ENCODE peak calls at places on chromosomes 11 and 22, in seven cellular contexts. F is tibial nerve; E is ovary; B is naive thymus-derived CD4-positive, alpha-beta T cell; K is right cardiac atrium; P is HAP-1; L is tibial artery. V is an unnamed sample. For H3K9me3, the result is how much of the 10 kb centered on the place peaks cover.

GRCh38 chr11:114154271-114155047 is 94.9 kb downstream of the ZBTB16 start:
- DNase-seq in B (no peak), E (no peak), P (no peak), F (peak), K (no peak), L (peak), V (no peak)

GRCh38 chr11:125062931-125063428 is at the start of gene SLC37A2:
- DNase-seq in L (peak), K (peak), F (peak), E (peak), P (peak), B (no peak), V (no peak)

GRCh38 chr22:26673485-26673884 is 16.1 kb downstream of the MIAT start:
- DNase-seq in E (no peak), P (no peak), F (no peak), K (no peak), B (no peak), L (no peak), V (no peak)

GRCh38 chr22:25702046-25702445 is 39.9 kb upstream of the MYO18B start:
- DNase-seq in K (no peak), L (no peak), F (no peak), P (no peak), E (no peak), B (no peak), V (no peak)

GRCh38 chr11:45264839-45265515 is 21.2 kb downstream of the SYT13 start:
- DNase-seq in E (no peak), B (no peak), P (no peak), K (no peak), F (no peak), L (no peak), V (no peak)

GRCh38 chr11:36254739-36255138 is 34.5 kb downstream of the COMMD9 start:
- DNase-seq in P (no peak), L (no peak), K (no peak), E (no peak), B (no peak), F (no peak), V (no peak)

GRCh38 chr11:122199661-122200060 is 83.6 kb upstream of the BLID start:
- DNase-seq in L (no peak), P (no peak), E (no peak), B (no peak), F (no peak), K (no peak), V (no peak)

GRCh38 chr22:39388261-39389011 is 11.1 kb upstream of the TAB1 start:
- DNase-seq in B (peak), L (peak), F (peak), K (peak), P (peak), E (peak), V (no peak)

GRCh38 chr22:47453049-47453448 is 690.6 kb downstream of the TBC1D22A start:
- DNase-seq in E (no peak), L (no peak), F (no peak), P (no peak), K (no peak), B (no peak), V (no peak)

GRCh38 chr22:47452184-47452583 is 689.7 kb downstream of the TBC1D22A start:
- DNase-seq in P (peak), E (no peak), F (no peak), L (no peak), B (no peak), K (no peak), V (no peak)

GRCh38 chr22:47448231-47449035 is 686.0 kb downstream of the TBC1D22A start:
- DNase-seq in B (no peak), P (no peak), L (no peak), F (no peak), K (no peak), E (no peak), V (no peak)

GRCh38 chr22:47449508-47450270 is 687.2 kb downstream of the TBC1D22A start:
- DNase-seq in P (no peak), F (no peak), L (no peak), E (no peak), K (no peak), B (no peak), V (no peak)

GRCh38 chr22:47450876-47451475 is 688.5 kb downstream of the TBC1D22A start:
- DNase-seq in P (no peak), L (no peak), E (no peak), F (no peak), B (no peak), K (no peak), V (no peak)
- H3K9me3 ChIP-seq in P (under half), L (under half), E (under half), F (under half), B (under half), K (under half), V (under half)

DNA sequence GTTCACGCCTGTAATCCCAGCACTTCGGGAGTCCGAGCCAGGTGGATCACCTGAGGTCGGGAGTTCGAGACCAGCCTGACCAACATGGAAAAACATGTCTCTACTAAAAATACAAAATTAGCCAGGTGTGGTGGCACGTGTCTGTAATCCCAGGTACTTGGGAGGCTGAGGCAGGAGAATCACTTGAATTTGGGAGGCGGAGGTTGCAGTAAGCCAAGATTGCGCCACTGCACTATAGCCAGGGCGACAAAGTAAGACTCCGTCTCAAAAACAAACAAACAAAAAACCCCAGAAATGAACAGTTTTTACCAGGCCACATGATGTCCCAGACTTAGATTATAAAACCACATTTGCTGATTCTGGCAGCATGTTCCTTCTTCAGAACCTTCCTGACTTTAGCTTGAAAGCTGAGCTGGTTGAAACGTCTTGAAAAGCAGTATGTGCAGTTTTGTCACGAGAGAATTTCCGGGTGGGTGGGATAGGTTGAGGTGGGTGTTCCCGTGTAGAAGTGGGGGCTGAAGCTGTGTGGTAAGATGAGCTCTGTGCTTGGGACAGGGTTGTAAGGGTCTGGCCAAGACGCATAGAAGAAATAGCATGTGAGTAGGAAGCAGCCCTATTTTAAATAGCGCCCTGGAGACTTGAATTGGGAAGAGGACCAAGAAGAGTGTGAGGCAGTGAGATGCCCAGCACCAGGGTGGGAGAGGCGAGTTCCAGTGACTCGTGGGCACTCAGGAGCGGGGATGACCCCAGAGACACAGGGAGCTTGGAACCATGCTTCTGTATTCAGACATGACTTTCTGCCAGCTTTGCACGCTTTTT is 7.5 kb downstream of the AP2A2 start:
- DNase-seq in K (no peak), B (no peak), L (no peak), F (no peak), P (no peak), E (no peak), V (no peak)
- H3K4me3 ChIP-seq in K (no peak), B (no peak), L (no peak), F (no peak), P (no peak), E (no peak), V (no peak)

GRCh38 chr11:101113540-101113939 is 16.1 kb downstream of the PGR start:
- DNase-seq in P (no peak), K (no peak), E (no peak), L (no peak), F (no peak), B (no peak), V (no peak)
- H3K9me3 ChIP-seq in P (under half), K (under half), E (under half), L (under half), F (under half), B (under half), V (under half)

DNA sequence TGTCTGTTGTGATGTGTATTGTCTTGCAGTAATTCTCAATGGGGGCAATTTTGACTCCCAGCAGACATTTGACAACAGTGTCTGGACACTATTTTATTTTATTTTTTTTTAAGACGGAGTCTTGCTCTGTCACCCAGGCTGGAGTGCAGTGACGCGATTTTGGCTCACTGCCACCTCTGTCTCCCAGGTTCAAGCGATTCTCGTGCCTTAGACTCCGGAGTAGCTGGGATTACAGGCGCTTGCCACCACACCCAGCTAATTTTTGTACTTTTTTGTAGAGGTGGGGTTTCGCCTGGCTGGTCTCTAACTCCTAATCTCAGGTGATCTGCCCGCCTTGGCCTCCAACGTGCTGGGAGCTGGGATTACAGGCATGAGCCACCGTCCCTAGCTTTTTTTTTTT is 1.4 kb downstream of the RPS6KB2 start:
- DNase-seq in L (no peak), P (no peak), E (peak), B (no peak), K (no peak), F (no peak), V (no peak)
- H3K4me3 ChIP-seq in L (peak), P (peak), E (no peak), B (no peak), K (no peak), F (no peak), V (no peak)

GRCh38 chr11:58919561-58919960 is 19.7 kb upstream of the GLYATL1 start:
- DNase-seq in L (no peak), B (no peak), K (no peak), E (no peak), P (no peak), F (no peak), V (no peak)

GRCh38 chr11:58919980-58920379 is 19.3 kb upstream of the GLYATL1 start:
- DNase-seq in K (no peak), B (no peak), L (no peak), F (no peak), P (no peak), E (no peak), V (no peak)

GRCh38 chr11:58923300-58923788 is 15.9 kb upstream of the GLYATL1 start:
- DNase-seq in F (no peak), E (no peak), K (no peak), B (peak), L (no peak), P (peak), V (no peak)

GRCh38 chr11:58922475-58922874 is 16.8 kb upstream of the GLYATL1 start:
- DNase-seq in L (no peak), K (no peak), B (no peak), F (no peak), P (no peak), E (no peak), V (no peak)

GRCh38 chr11:58921778-58922390 is 17.4 kb upstream of the GLYATL1 start:
- DNase-seq in B (no peak), E (no peak), F (no peak), K (no peak), P (no peak), L (no peak), V (no peak)
- H3K9me3 ChIP-seq in B (under half), E (under half), F (under half), K (under half), P (under half), L (under half), V (under half)

GRCh38 chr11:118914178-118914918 is 11.4 kb downstream of the BCL9L start:
- DNase-seq in F (no peak), P (no peak), B (peak), K (peak), L (no peak), E (peak), V (no peak)
- H3K4me3 ChIP-seq in F (no peak), P (no peak), B (peak), K (no peak), L (peak), E (no peak), V (no peak)

GRCh38 chr22:48505891-48506290 is 1321.8 kb downstream of the BRD1 start:
- DNase-seq in L (no peak), P (no peak), F (no peak), K (no peak), B (no peak), E (no peak), V (no peak)
- H3K9me3 ChIP-seq in L (under half), P (under half), F (under half), K (under half), B (under half), E (under half), V (under half)

DNA sequence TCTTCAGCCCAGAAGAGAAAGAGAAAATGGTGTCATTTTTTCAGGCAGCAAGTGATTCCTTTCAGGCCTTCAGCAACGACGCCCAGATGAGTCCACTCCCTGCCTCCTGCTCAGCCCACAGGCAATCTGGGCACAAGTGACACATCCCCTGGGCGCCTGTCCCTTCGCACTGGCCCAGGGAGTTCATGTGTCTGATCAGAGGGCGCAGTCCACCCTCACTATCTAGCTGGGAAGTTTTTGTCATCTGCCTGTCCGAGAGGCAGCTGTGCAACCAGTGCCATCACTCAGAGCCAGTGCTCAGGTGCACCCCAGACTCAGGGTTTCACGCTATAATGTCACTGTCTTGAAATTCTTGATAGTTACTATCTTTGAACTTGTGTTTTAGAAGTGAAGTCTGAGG is 1.4 kb upstream of the KCNQ1OT1 start:
- DNase-seq in P (no peak), F (no peak), K (no peak), E (peak), B (no peak), L (no peak), V (no peak)
- H3K4me3 ChIP-seq in P (no peak), F (no peak), K (no peak), E (no peak), B (no peak), L (no peak), V (no peak)

V was measured in SK-N-MC.